ENCODE peak calls at places on chromosomes 11 and 22, in nine cellular contexts. V, E, J, R, B, D, Q, X and H are unnamed samples.
A peak's percentile ranks its signal among the peaks of the same experiment; 100 is the strongest.

GRCh38 chr11:82586581-82586980 is 147.1 kb downstream of the FAM181B start:
- DNase-seq in R (no peak), X (no peak), V (no peak), E (no peak), D (no peak), Q (no peak), J (no peak), B (no peak), H (no peak)

GRCh38 chr11:99383628-99384300 is 363.0 kb downstream of the CNTN5 start:
- DNase-seq in D (no peak), V (no peak), B (no peak), Q (no peak), R (no peak), X (no peak), E (no peak), J (no peak), H (no peak)

GRCh38 chr11:34940026-34940677 is 23.7 kb downstream of the PDHX start:
- DNase-seq in R (no peak), B (no peak), X (no peak), D (no peak), Q (no peak), J (peak; percentile 50), E (no peak), V (no peak), H (no peak)

GRCh38 chr22:39220897-39221850 is 23.6 kb downstream of the PDGFB start:
- DNase-seq in J (no peak), Q (no peak), V (no peak), D (no peak), X (no peak), B (no peak), E (no peak), R (no peak), H (no peak)

GRCh38 chr11:100831929-100832480 is 144.9 kb downstream of the ARHGAP42 start:
- DNase-seq in B (no peak), Q (no peak), V (no peak), X (no peak), R (no peak), E (no peak), D (no peak), J (no peak), H (no peak)

GRCh38 chr11:85575388-85575787 is 51.8 kb downstream of the DLG2 start:
- DNase-seq in Q (no peak), J (no peak), X (no peak), V (no peak), B (no peak), D (no peak), R (no peak), E (no peak), H (no peak)

GRCh38 chr11:2534957-2535672 is 90.3 kb downstream of the KCNQ1 start:
- DNase-seq in R (no peak), E (no peak), Q (no peak), X (peak; percentile 57), D (no peak), V (peak; percentile 11), B (no peak), J (no peak), H (no peak)

GRCh38 chr11:120749389-120749788 is 237.8 kb downstream of the GRIK4 start:
- DNase-seq in D (no peak), V (no peak), Q (no peak), J (no peak), R (no peak), X (no peak), B (no peak), E (no peak), H (no peak)

GRCh38 chr11:114162719-114163123 is 103.2 kb downstream of the ZBTB16 start:
- DNase-seq in X (peak; percentile 92), E (no peak), D (no peak), V (peak; percentile 97), B (no peak), J (peak; percentile 42), Q (no peak), R (no peak), H (peak; percentile 95)

GRCh38 chr22:49297286-49297870 is 530.3 kb downstream of the BRD1 start:
- DNase-seq in E (no peak), X (peak; percentile 51), R (peak; percentile 95), Q (no peak), J (no peak), B (no peak), V (no peak), D (no peak), H (no peak)

GRCh38 chr22:27460596-27461347 is 340.8 kb downstream of the MN1 start:
- DNase-seq in R (no peak), D (no peak), X (peak; percentile 84), E (no peak), J (no peak), V (no peak), B (no peak), Q (no peak), H (peak; percentile 34)

GRCh38 chr11:57348052-57348451 is 9.9 kb downstream of the P2RX3 start:
- DNase-seq in B (no peak), Q (no peak), E (no peak), J (no peak), D (no peak), R (no peak), X (peak; percentile 57), V (no peak), H (no peak)

GRCh38 chr22:38467904-38468760 is at the start of gene KDELR3:
- DNase-seq in V (peak; percentile 66), Q (peak; percentile 47), D (no peak), R (no peak), J (peak; percentile 55), B (peak; percentile 83), X (peak; percentile 93), E (peak; percentile 22), H (peak; percentile 63)

GRCh38 chr22:37894939-37895670 is 11.0 kb upstream of the MICALL1 start:
- DNase-seq in Q (no peak), J (no peak), B (no peak), R (no peak), X (no peak), E (no peak), V (no peak), D (no peak), H (no peak)

GRCh38 chr11:2563216-2564007 is 118.6 kb downstream of the KCNQ1 start:
- DNase-seq in Q (no peak), R (no peak), B (no peak), X (peak; percentile 68), D (no peak), V (peak; percentile 11), J (no peak), E (no peak), H (no peak)

GRCh38 chr11:33507356-33507755 is 193.3 kb downstream of the C11orf91 start:
- DNase-seq in D (no peak), E (no peak), J (no peak), Q (no peak), V (no peak), B (no peak), R (no peak), X (no peak), H (no peak)

GRCh38 chr11:118870396-118871343 is 13.0 kb upstream of the CXCR5 start:
- DNase-seq in Q (no peak), E (no peak), V (no peak), B (peak; percentile 44), D (no peak), R (no peak), J (no peak), X (no peak), H (no peak)

GRCh38 chr11:19368726-19369364 is 128.1 kb upstream of the E2F8 start:
- DNase-seq in J (no peak), E (no peak), V (no peak), X (no peak), Q (no peak), R (no peak), B (no peak), D (no peak), H (no peak)

DNA sequence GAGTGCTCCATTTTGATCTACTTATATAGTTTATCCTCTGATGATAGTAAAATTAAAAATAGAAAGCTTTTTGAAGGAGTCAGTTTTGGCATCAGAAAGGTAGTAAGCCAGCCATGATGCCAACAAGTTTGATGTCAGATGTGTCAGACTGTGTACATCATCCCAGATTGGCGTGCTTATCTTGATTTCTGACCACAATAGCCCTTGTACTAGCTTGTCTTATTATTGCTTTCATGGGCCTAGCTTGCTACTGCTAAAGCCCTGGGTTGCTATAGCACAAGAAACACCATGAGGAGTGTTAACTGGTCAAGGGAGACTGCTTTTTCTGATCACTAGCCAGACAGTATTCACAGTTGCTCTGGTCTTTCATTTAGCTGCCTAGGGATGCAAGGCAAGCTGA is 1038.4 kb downstream of the JRKL start:
- DNase-seq in D (no peak), J (no peak), B (no peak), R (no peak), E (no peak), Q (no peak), X (no peak), V (no peak), H (no peak)
- H3K9me3 ChIP-seq in D (no peaks in the 10 kb centered on the region), J (no peaks in the 10 kb centered on the region), B (no peaks in the 10 kb centered on the region), R (no peaks in the 10 kb centered on the region), E (peaks cover 7% of the 10 kb centered on the region), Q (no peaks in the 10 kb centered on the region), X (no peaks in the 10 kb centered on the region), V (no peaks in the 10 kb centered on the region), H (no peaks in the 10 kb centered on the region)

GRCh38 chr22:50604256-50604580 is 3.6 kb downstream of the MAPK8IP2 start:
- DNase-seq in V (no peak), J (no peak), B (no peak), X (no peak), D (no peak), E (no peak), R (no peak), Q (no peak), H (no peak)
- H3K27me3 ChIP-seq in V (no peaks in the 10 kb centered on the region), J (peaks cover 59% of the 10 kb centered on the region), B (peaks cover 6% of the 10 kb centered on the region), X (no peaks in the 10 kb centered on the region), D (no peaks in the 10 kb centered on the region), E (peaks cover 23% of the 10 kb centered on the region), R (no peaks in the 10 kb centered on the region), Q (peaks cover 13% of the 10 kb centered on the region), H (no peaks in the 10 kb centered on the region)

GRCh38 chr22:19523240-19524169 is 705 bp downstream of the CLDN5 start:
- DNase-seq in B (peak; percentile 54), X (peak; percentile 59), D (no peak), Q (no peak), J (peak; percentile 26), V (no peak), R (no peak), E (no peak), H (no peak)
- H3K4me3 ChIP-seq in B (peak overlapping the region; percentile 50), X (no peak overlapping the region), D (peak overlapping the region; percentile 26), Q (peak overlapping the region; percentile 41), J (no peak overlapping the region), V (no peak overlapping the region), R (peak overlapping the region; percentile 38), E (peak overlapping the region; percentile 32), H (peak overlapping the region; percentile 53)

GRCh38 chr11:28140689-28141455 is 32.7 kb downstream of the METTL15 start:
- DNase-seq in D (no peak), V (no peak), X (no peak), B (no peak), Q (no peak), J (no peak), R (no peak), E (no peak), H (no peak)

GRCh38 chr11:28139848-28140415 is 31.7 kb downstream of the METTL15 start:
- DNase-seq in V (no peak), D (no peak), J (no peak), X (no peak), Q (no peak), B (no peak), R (no peak), E (no peak), H (no peak)

GRCh38 chr11:28142724-28143123 is 34.5 kb downstream of the METTL15 start:
- DNase-seq in X (no peak), B (no peak), Q (no peak), E (no peak), V (no peak), D (no peak), J (no peak), R (no peak), H (no peak)

GRCh38 chr11:28133146-28133545 is 25.0 kb downstream of the METTL15 start:
- DNase-seq in B (no peak), X (no peak), J (no peak), R (no peak), Q (no peak), D (no peak), V (no peak), E (no peak), H (no peak)

GRCh38 chr11:28137832-28138231 is 29.6 kb downstream of the METTL15 start:
- DNase-seq in J (no peak), R (no peak), B (no peak), Q (no peak), D (no peak), E (no peak), V (no peak), X (no peak), H (no peak)
- H3K9me3 ChIP-seq in J (peaks cover 11% of the 10 kb centered on the region), R (peaks cover 16% of the 10 kb centered on the region), B (no peaks in the 10 kb centered on the region), Q (no peaks in the 10 kb centered on the region), D (peaks cover 7% of the 10 kb centered on the region), E (peaks cover 16% of the 10 kb centered on the region), V (no peaks in the 10 kb centered on the region), X (peaks cover 4% of the 10 kb centered on the region), H (no peaks in the 10 kb centered on the region)